ENCODE peak calls at places on chromosomes 12 and 14, in five cellular contexts. H, V, W, X and B are unnamed samples.

GRCh38 chr12:89695100-89695499 is 13.5 kb downstream of the ATP2B1 start:
- DNase-seq in V (peak), H (peak), W (no peak), X (no peak), B (no peak)

GRCh38 chr12:10211101-10211974 is 1.3 kb upstream of the GABARAPL1 start:
- DNase-seq in V (no peak), X (no peak), H (no peak), W (no peak), B (no peak)

GRCh38 chr12:82176016-82176415 is 182.2 kb downstream of the CCDC59 start:
- DNase-seq in W (no peak), V (no peak), H (no peak), X (no peak), B (no peak)

GRCh38 chr12:32496946-32497345 is 97.6 kb downstream of the FGD4 start:
- DNase-seq in V (no peak), H (no peak), X (no peak), W (no peak), B (no peak)

GRCh38 chr14:21069388-21070082 is 569 bp upstream of the ARHGEF40 start:
- DNase-seq in H (peak), V (peak), W (no peak), X (no peak), B (no peak)

GRCh38 chr12:108644743-108645120 is 11.0 kb upstream of the SELPLG start:
- DNase-seq in H (no peak), W (no peak), V (no peak), X (no peak), B (no peak)

GRCh38 chr12:80632835-80633234 is 74.6 kb upstream of the MYF6 start:
- DNase-seq in W (no peak), X (no peak), H (no peak), V (no peak), B (no peak)

GRCh38 chr14:92503756-92504491 is 9.7 kb upstream of the RIN3 start:
- DNase-seq in H (peak), V (no peak), W (no peak), X (no peak), B (no peak)

GRCh38 chr14:101501341-101501740 is 60.0 kb upstream of the DIO3 start:
- DNase-seq in V (no peak), H (no peak), W (peak), X (no peak), B (no peak)

GRCh38 chr14:75866981-75867380 is 114.8 kb downstream of the TGFB3 start:
- DNase-seq in V (no peak), W (no peak), X (no peak), H (no peak), B (no peak)

GRCh38 chr12:4719821-4720636 is at the start of gene GALNT8:
- DNase-seq in V (no peak), H (no peak), X (no peak), W (no peak), B (no peak)

DNA sequence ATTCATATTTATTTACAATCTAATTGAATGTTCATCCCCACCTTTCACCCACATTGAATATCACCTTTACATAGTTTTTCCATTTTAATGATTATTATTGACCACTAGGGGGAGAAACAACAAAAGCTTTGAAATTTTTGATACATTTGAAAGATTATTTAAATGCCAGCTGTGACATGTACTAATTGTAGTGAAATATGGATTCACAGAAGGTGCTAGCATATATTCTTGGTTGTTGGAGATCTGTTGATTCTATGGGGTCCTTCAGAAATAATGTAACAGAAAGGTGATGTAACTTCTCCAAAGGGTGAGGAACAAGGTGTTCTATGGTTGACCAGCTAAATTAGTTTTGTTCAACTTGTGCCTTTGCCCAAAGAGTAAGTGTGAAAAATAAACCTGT is 22.4 kb upstream of the GPR33 start:
- DNase-seq in W (no peak), H (peak), V (no peak), X (no peak), B (no peak)
- TF ChIP-seq CTCF in W (peak), H (peak), V (peak), X (peak), B (peak)

GRCh38 chr12:30695327-30696102 is at the start of gene IPO8:
- DNase-seq in W (peak), V (peak), H (peak), X (peak), B (peak)
- TF ChIP-seq CTCF in W (peak), V (no peak), H (peak), X (peak), B (peak)

GRCh38 chr12:78473136-78473535 is 391.4 kb upstream of the SYT1 start:
- DNase-seq in X (no peak), V (no peak), H (peak), W (no peak), B (no peak)

GRCh38 chr12:78473561-78473960 is 391.0 kb upstream of the SYT1 start:
- DNase-seq in X (no peak), H (no peak), V (no peak), W (no peak), B (no peak)

GRCh38 chr12:78470354-78471195 is 394.0 kb upstream of the SYT1 start:
- DNase-seq in H (peak), W (no peak), V (no peak), X (no peak), B (no peak)
- TF ChIP-seq CTCF in H (peak), W (no peak), V (no peak), X (peak), B (peak)

GRCh38 chr12:113439606-113440030 is 17.4 kb downstream of the SDSL start:
- DNase-seq in V (peak), X (no peak), H (peak), W (no peak), B (no peak)
- TF ChIP-seq CTCF in V (no peak), X (peak), H (peak), W (peak), B (peak)